ENCODE peak calls at places on chromosomes 13 and 19, in four cellular contexts. One of them, this sample, is unnamed.

GRCh38 chr19:48629599-48630288 is 7.4 kb downstream of the DBP start:
- DNase-seq in right lobe of liver: peak
- DNase-seq in astrocyte of the spinal cord: no peak
- DNase-seq in HFF-Myc: no peak
- DNase-seq in this sample: no peak

GRCh38 chr13:72205773-72206172 is 338.8 kb upstream of the DACH1 start:
- DNase-seq in right lobe of liver: no peak
- DNase-seq in astrocyte of the spinal cord: peak
- DNase-seq in HFF-Myc: no peak
- DNase-seq in this sample: no peak

GRCh38 chr19:45641274-45642105 is 2.3 kb upstream of the EML2 start:
- DNase-seq in right lobe of liver: peak
- DNase-seq in astrocyte of the spinal cord: peak
- DNase-seq in HFF-Myc: peak
- DNase-seq in this sample: peak

GRCh38 chr13:31096624-31097302 is 64.9 kb downstream of the HSPH1 start:
- DNase-seq in right lobe of liver: no peak
- DNase-seq in astrocyte of the spinal cord: no peak
- DNase-seq in HFF-Myc: no peak
- DNase-seq in this sample: no peak

GRCh38 chr13:27712421-27712820 is 79.9 kb upstream of the GSX1 start:
- DNase-seq in right lobe of liver: peak
- DNase-seq in astrocyte of the spinal cord: no peak
- DNase-seq in HFF-Myc: no peak
- DNase-seq in this sample: no peak

GRCh38 chr13:52644108-52644507 is 1.9 kb downstream of the HNRNPA1L2 start:
- DNase-seq in right lobe of liver: no peak
- DNase-seq in astrocyte of the spinal cord: no peak
- DNase-seq in HFF-Myc: peak
- DNase-seq in this sample: no peak

GRCh38 chr19:16714702-16715294 is 4.8 kb upstream of the NWD1 start:
- DNase-seq in right lobe of liver: peak
- DNase-seq in astrocyte of the spinal cord: peak
- DNase-seq in HFF-Myc: peak
- DNase-seq in this sample: peak

GRCh38 chr13:91169641-91170040 is 177.8 kb upstream of the MIR17HG start:
- DNase-seq in right lobe of liver: no peak
- DNase-seq in astrocyte of the spinal cord: no peak
- DNase-seq in HFF-Myc: no peak
- DNase-seq in this sample: no peak

GRCh38 chr13:59546178-59546577 is 617.5 kb downstream of the DIAPH3 start:
- DNase-seq in right lobe of liver: no peak
- DNase-seq in astrocyte of the spinal cord: no peak
- DNase-seq in HFF-Myc: no peak
- DNase-seq in this sample: no peak

GRCh38 chr19:866769-867300 is 7.4 kb downstream of the CFD start:
- DNase-seq in right lobe of liver: no peak
- DNase-seq in astrocyte of the spinal cord: no peak
- DNase-seq in HFF-Myc: no peak
- DNase-seq in this sample: no peak

GRCh38 chr13:51806571-51806970 is 2.6 kb upstream of the DHRS12 start:
- DNase-seq in right lobe of liver: no peak
- DNase-seq in astrocyte of the spinal cord: peak
- DNase-seq in HFF-Myc: no peak
- DNase-seq in this sample: no peak

GRCh38 chr13:74047925-74048324 is 86.3 kb downstream of the KLF12 start:
- DNase-seq in right lobe of liver: no peak
- DNase-seq in astrocyte of the spinal cord: no peak
- DNase-seq in HFF-Myc: no peak
- DNase-seq in this sample: no peak

GRCh38 chr19:14349426-14349825 is 31.8 kb upstream of the ADGRE5 start:
- DNase-seq in right lobe of liver: no peak
- DNase-seq in astrocyte of the spinal cord: no peak
- DNase-seq in HFF-Myc: no peak
- DNase-seq in this sample: no peak

GRCh38 chr19:17677002-17677401 is 11.2 kb downstream of the UNC13A start:
- DNase-seq in right lobe of liver: no peak
- DNase-seq in astrocyte of the spinal cord: no peak
- DNase-seq in HFF-Myc: no peak
- DNase-seq in this sample: no peak

GRCh38 chr19:608155-609000 is 18.7 kb downstream of the HCN2 start:
- DNase-seq in right lobe of liver: peak
- DNase-seq in astrocyte of the spinal cord: no peak
- DNase-seq in HFF-Myc: no peak
- DNase-seq in this sample: no peak

GRCh38 chr19:41001243-41001971 is 10.3 kb downstream of the CYP2B6 start:
- DNase-seq in right lobe of liver: no peak
- DNase-seq in astrocyte of the spinal cord: no peak
- DNase-seq in HFF-Myc: no peak
- DNase-seq in this sample: no peak

GRCh38 chr13:27493981-27494380 is 43.6 kb upstream of the MTIF3 start:
- DNase-seq in right lobe of liver: no peak
- DNase-seq in astrocyte of the spinal cord: no peak
- DNase-seq in HFF-Myc: no peak
- DNase-seq in this sample: no peak

GRCh38 chr13:99926014-99926731 is 45.4 kb downstream of the ZIC5 start:
- DNase-seq in right lobe of liver: no peak
- DNase-seq in astrocyte of the spinal cord: peak
- DNase-seq in HFF-Myc: no peak
- DNase-seq in this sample: no peak

GRCh38 chr13:33284016-33284415 is 1.5 kb downstream of the STARD13 start:
- DNase-seq in right lobe of liver: no peak
- DNase-seq in astrocyte of the spinal cord: peak
- DNase-seq in HFF-Myc: no peak
- DNase-seq in this sample: no peak

GRCh38 chr13:84630486-84630885 is 748.2 kb upstream of the SLITRK1 start:
- DNase-seq in right lobe of liver: no peak
- DNase-seq in astrocyte of the spinal cord: peak
- DNase-seq in HFF-Myc: no peak
- DNase-seq in this sample: no peak

GRCh38 chr13:29994911-29995601 is 144.6 kb upstream of the UBL3 start:
- DNase-seq in right lobe of liver: no peak
- DNase-seq in astrocyte of the spinal cord: no peak
- DNase-seq in HFF-Myc: no peak
- DNase-seq in this sample: no peak

GRCh38 chr19:2087621-2088100 is 8.5 kb downstream of the MOB3A start:
- DNase-seq in right lobe of liver: no peak
- DNase-seq in astrocyte of the spinal cord: no peak
- DNase-seq in HFF-Myc: no peak
- DNase-seq in this sample: peak

GRCh38 chr19:53308339-53308811 is 25.2 kb upstream of the ZNF845 start:
- DNase-seq in right lobe of liver: no peak
- DNase-seq in astrocyte of the spinal cord: no peak
- DNase-seq in HFF-Myc: no peak
- DNase-seq in this sample: no peak

GRCh38 chr13:25733061-25733491 is 318.7 kb downstream of the SHISA2 start:
- DNase-seq in right lobe of liver: no peak
- DNase-seq in astrocyte of the spinal cord: peak
- DNase-seq in HFF-Myc: no peak
- DNase-seq in this sample: no peak

GRCh38 chr19:3047307-3048189 is 14.7 kb downstream of the TLE5 start:
- DNase-seq in right lobe of liver: peak
- DNase-seq in astrocyte of the spinal cord: peak
- DNase-seq in HFF-Myc: peak
- DNase-seq in this sample: no peak

GRCh38 chr13:45180713-45181601 is 19.9 kb downstream of the KCTD4 start:
- DNase-seq in right lobe of liver: no peak
- DNase-seq in astrocyte of the spinal cord: peak
- DNase-seq in HFF-Myc: no peak
- DNase-seq in this sample: no peak

GRCh38 chr13:97243915-97244820 is 22.0 kb downstream of the MBNL2 start:
- DNase-seq in right lobe of liver: no peak
- DNase-seq in astrocyte of the spinal cord: no peak
- DNase-seq in HFF-Myc: no peak
- DNase-seq in this sample: no peak

GRCh38 chr19:48510421-48511268 is 990 bp downstream of the LMTK3 start:
- DNase-seq in right lobe of liver: peak
- DNase-seq in astrocyte of the spinal cord: peak
- DNase-seq in HFF-Myc: no peak
- DNase-seq in this sample: peak

GRCh38 chr13:54379461-54379860 is 1350.8 kb downstream of the OLFM4 start:
- DNase-seq in right lobe of liver: no peak
- DNase-seq in astrocyte of the spinal cord: no peak
- DNase-seq in HFF-Myc: no peak
- DNase-seq in this sample: no peak

DNA sequence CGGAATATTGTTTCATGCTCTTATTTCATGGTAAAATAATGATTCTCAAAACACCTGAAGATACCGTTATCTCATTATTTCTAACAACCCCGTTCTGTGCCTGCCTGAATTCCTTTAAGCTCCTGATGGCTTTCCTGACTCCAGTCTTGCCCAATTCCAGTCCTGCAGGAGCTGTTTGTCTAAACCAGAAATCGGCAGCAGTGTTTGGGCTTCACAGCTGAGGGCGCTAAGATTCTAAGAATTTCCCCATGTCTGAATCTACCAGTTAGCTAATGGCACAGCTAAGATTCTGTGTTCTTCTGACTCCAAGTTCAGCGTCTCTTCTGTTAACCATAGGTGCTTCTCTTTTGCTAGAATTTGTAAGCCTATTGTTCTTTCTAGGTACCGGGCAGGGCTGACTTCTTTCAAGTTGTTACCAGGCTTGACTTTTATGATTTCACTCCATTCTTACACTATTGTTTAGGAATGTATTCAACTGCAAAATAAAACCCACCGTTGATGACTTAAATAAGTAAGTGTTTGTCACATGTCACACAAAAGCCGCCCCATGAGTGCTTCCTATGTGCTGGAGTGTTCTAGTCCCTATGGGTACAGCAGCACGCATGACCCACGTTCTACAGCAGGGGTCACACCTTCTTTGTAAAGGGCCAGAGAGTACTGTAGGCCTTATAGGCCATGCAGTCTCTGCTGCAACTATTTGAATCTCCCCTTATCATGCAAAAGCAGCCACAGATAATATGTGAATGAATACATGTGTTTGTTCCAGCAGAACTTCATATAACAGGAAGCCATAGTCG is 168.2 kb upstream of the RNF113B start:
- DNase-seq in right lobe of liver: no peak
- DNase-seq in astrocyte of the spinal cord: no peak
- DNase-seq in HFF-Myc: no peak
- DNase-seq in this sample: no peak
- TF ChIP-seq CTCF in right lobe of liver: no peak
- TF ChIP-seq CTCF in astrocyte of the spinal cord: no peak
- TF ChIP-seq CTCF in HFF-Myc: no peak
- TF ChIP-seq CTCF in this sample: no peak

DNA sequence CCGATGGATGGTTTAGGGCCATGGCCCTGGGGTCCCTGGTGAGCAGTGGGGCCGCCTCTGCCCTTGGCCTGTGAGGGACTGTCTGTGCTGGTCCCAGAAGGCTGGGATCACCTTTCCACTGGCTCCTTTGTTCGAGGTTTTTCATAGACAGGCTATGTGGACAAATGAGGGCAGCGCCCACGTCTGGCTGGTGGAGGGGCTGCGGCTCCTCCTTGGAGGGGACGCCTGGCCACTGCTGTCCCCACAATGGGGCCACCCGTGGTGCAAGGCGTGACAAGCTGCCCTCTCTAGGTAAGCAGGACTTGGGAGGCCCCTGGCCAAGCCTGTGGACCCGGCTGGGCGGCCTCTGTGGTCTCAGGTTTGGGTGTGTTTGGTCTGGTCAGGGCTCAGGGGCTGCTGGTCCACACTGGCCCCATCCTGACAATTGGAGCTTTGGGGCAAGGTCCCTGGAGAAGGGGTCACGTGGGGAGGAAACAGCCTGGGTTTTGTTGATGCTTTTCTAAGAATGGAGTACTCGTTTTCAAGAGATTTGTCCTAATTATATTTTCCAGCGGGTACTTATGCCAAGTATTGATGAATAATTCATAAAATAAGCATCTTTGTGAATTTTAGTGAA is 33.3 kb downstream of the MCF2L start:
- DNase-seq in right lobe of liver: no peak
- DNase-seq in astrocyte of the spinal cord: no peak
- DNase-seq in HFF-Myc: no peak
- DNase-seq in this sample: no peak
- TF ChIP-seq CTCF in right lobe of liver: no peak
- TF ChIP-seq CTCF in astrocyte of the spinal cord: peak
- TF ChIP-seq CTCF in HFF-Myc: peak
- TF ChIP-seq CTCF in this sample: no peak

DNA sequence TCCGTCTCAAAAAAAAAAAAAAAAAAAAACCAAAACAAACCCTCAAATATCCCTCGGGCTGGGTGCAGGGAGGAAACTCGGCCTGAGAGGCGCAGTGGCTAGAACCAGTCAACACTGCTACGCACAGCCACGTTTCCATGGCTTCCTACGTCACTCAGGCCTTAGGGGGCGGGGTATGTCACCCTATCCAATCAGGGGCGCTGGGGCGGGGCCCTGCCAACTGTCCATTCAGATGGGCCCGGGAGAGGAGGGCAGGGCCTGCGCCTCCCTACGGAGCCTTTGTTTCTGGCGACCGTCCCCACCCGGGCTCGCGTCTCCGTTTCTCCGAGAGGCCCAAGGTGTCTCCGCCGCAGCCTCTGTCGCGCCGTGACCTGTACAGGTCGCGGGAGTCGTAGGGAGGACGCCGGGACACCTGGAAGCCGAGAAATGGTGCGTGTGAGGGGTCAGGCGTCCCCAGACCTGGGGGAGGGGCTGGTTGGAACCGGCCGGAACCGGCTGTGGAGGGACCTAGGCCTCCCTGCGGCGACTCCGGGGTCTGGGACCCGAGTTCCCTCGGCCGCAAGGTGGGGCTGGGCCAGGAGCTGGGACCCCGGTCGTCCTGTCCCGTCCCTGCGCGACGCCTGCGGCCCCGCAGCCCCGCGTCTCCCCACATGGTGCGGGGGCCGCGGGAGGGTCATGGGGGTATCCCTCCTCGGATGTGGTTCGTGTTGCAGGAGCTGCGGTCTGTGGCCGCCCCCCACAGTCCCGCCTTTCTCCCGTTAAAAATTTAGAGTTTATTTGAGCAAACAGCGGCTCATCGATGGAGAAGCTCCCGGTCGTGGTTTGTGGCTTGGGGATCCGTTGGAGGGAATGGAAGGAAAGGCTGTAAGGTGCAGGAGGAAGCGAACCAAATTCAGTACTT is at the start of gene ZNF627:
- DNase-seq in right lobe of liver: peak
- DNase-seq in astrocyte of the spinal cord: peak
- DNase-seq in HFF-Myc: peak
- DNase-seq in this sample: peak
- TF ChIP-seq CTCF in right lobe of liver: peak
- TF ChIP-seq CTCF in astrocyte of the spinal cord: peak
- TF ChIP-seq CTCF in HFF-Myc: no peak
- TF ChIP-seq CTCF in this sample: peak

GRCh38 chr19:7994114-7994513 is 11.3 kb downstream of the ELAVL1 start:
- DNase-seq in right lobe of liver: no peak
- DNase-seq in astrocyte of the spinal cord: no peak
- DNase-seq in HFF-Myc: no peak
- DNase-seq in this sample: no peak
- TF ChIP-seq CTCF in right lobe of liver: no peak
- TF ChIP-seq CTCF in astrocyte of the spinal cord: peak
- TF ChIP-seq CTCF in HFF-Myc: no peak
- TF ChIP-seq CTCF in this sample: peak